ENCODE peak calls at places on chromosomes 12 and 14, in five cellular contexts. B is stimulated activated CD4-positive, alpha-beta T cell treated with anti-CD3 and anti-CD28 coated beads, Interleukin-1b, Interleukin-23, amount 100 ng/mL, for 1 hour; F is stimulated activated CD8-positive, alpha-beta memory T cell treated with anti-CD3 and anti-CD28 coated beads, Interleukin-12 subunit alpha, Interleukin-12 subunit beta, amount 100 ng/mL, for 4 hours; C is left ventricle myocardium inferior; M is body of pancreas. R is an unnamed sample.

GRCh38 chr12:45762185-45763110 is 32.9 kb downstream of the ARID2 start:
- DNase-seq in F (no peak), M (no peak), C (no peak), B (no peak), R (peak)

GRCh38 chr12:9365296-9365695 is 157.1 kb upstream of the PZP start:
- DNase-seq in B (no peak), M (no peak), F (no peak), C (no peak), R (no peak)

GRCh38 chr14:66476964-66477363 is 9.2 kb upstream of the CCDC196 start:
- DNase-seq in B (no peak), F (no peak), C (no peak), M (no peak), R (no peak)

GRCh38 chr12:126389215-126389841 is 1324.1 kb downstream of the AACS start:
- DNase-seq in B (no peak), C (no peak), M (no peak), F (no peak), R (no peak)

GRCh38 chr14:99407416-99407815 is 73.2 kb downstream of the SETD3 start:
- DNase-seq in B (no peak), F (no peak), M (no peak), C (no peak), R (no peak)

GRCh38 chr14:77045570-77045890 is 17.0 kb upstream of the IRF2BPL start:
- DNase-seq in C (no peak), M (peak), B (no peak), F (no peak), R (no peak)

GRCh38 chr14:56659964-56660551 is 80.5 kb downstream of the TMEM260 start:
- DNase-seq in F (no peak), B (no peak), M (no peak), C (no peak), R (no peak)

GRCh38 chr14:64688801-64689200 is 15.4 kb upstream of the PLEKHG3 start:
- DNase-seq in F (no peak), C (no peak), M (peak), B (no peak), R (peak)

GRCh38 chr14:100584056-100585031 is 2.9 kb downstream of the BEGAIN start:
- DNase-seq in F (no peak), B (no peak), M (peak), C (peak), R (no peak)

GRCh38 chr12:14129601-14130178 is 148.3 kb upstream of the GRIN2B start:
- DNase-seq in B (no peak), C (no peak), F (no peak), M (no peak), R (no peak)

GRCh38 chr12:22477166-22477893 is 67.0 kb downstream of the C2CD5 start:
- DNase-seq in C (no peak), B (no peak), M (no peak), F (no peak), R (no peak)

GRCh38 chr12:96070670-96071279 is 35.4 kb upstream of the LTA4H start:
- DNase-seq in B (no peak), C (no peak), F (no peak), M (no peak), R (no peak)

GRCh38 chr14:91372680-91373495 is 44.7 kb downstream of the CCDC88C start:
- DNase-seq in M (peak), B (no peak), C (no peak), F (no peak), R (peak)

GRCh38 chr14:74938873-74939495 is 15.9 kb upstream of the RPS6KL1 start:
- DNase-seq in C (no peak), B (no peak), M (no peak), F (no peak), R (no peak)

GRCh38 chr14:89794096-89794495 is 160.4 kb downstream of the EFCAB11 start:
- DNase-seq in M (peak), F (no peak), C (peak), B (no peak), R (no peak)

GRCh38 chr14:99687284-99688209 is 3.4 kb downstream of the CYP46A1 start:
- DNase-seq in F (no peak), C (no peak), M (peak), B (no peak), R (peak)

GRCh38 chr12:130826151-130826801 is 12.8 kb downstream of the STX2 start:
- DNase-seq in M (peak), F (peak), B (peak), C (no peak), R (peak)

GRCh38 chr12:22082190-22082701 is 36.2 kb downstream of the CMAS start:
- DNase-seq in M (no peak), B (no peak), C (no peak), F (no peak), R (no peak)

GRCh38 chr12:108302471-108303311 is 36.4 kb downstream of the CMKLR1 start:
- DNase-seq in C (peak), F (no peak), B (no peak), M (peak), R (no peak)

GRCh38 chr14:34012978-34013713 is 62.3 kb upstream of the EGLN3 start:
- DNase-seq in C (no peak), B (no peak), M (no peak), F (no peak), R (no peak)

GRCh38 chr14:24332094-24332983 is 2.5 kb downstream of the ADCY4 start:
- DNase-seq in C (peak), M (peak), F (peak), B (peak), R (peak)

R was measured in CD4-positive, alpha-beta memory T cell.